ENCODE peak calls at places on chromosomes 1 and 21, in four cellular contexts. M, O, G and W are unnamed samples.

GRCh38 chr1:25623731-25624130 is 7.1 kb downstream of the MAN1C1 start:
- DNase-seq in G (no peak), M (no peak), O (no peak), W (no peak)

GRCh38 chr1:172640146-172640545 is 18.8 kb upstream of the FASLG start:
- DNase-seq in M (no peak), G (no peak), O (no peak), W (no peak)

GRCh38 chr1:84083321-84083720 is 60.8 kb upstream of the PRKACB start:
- DNase-seq in G (no peak), O (no peak), M (no peak), W (no peak)

GRCh38 chr1:237879195-237879594 is 11.5 kb downstream of the ZP4 start:
- DNase-seq in G (no peak), O (no peak), M (no peak), W (no peak)

GRCh38 chr1:204565617-204566582 is 49.7 kb downstream of the MDM4 start:
- DNase-seq in O (peak), M (peak), G (peak), W (peak)

GRCh38 chr21:36909423-36909822 is 57.0 kb downstream of the HLCS start:
- DNase-seq in G (no peak), M (no peak), O (no peak), W (no peak)

GRCh38 chr1:38059632-38060286 is 13.2 kb upstream of the POU3F1 start:
- DNase-seq in O (no peak), G (no peak), M (no peak), W (no peak)

GRCh38 chr21:23968722-23969647 is 1638.3 kb downstream of the MRPL39 start:
- DNase-seq in G (no peak), M (peak), O (peak), W (peak)

GRCh38 chr1:84715620-84716019 is 25.4 kb upstream of the SSX2IP start:
- DNase-seq in G (no peak), O (no peak), M (peak), W (no peak)

GRCh38 chr1:45498279-45498678 is 1.6 kb downstream of the CCDC163 start:
- DNase-seq in O (no peak), M (no peak), G (no peak), W (no peak)

GRCh38 chr1:22652881-22653316 is at the start of gene C1QB:
- DNase-seq in M (no peak), G (peak), O (peak), W (no peak)

GRCh38 chr1:153750026-153750995 is 22.5 kb downstream of the INTS3 start:
- DNase-seq in M (no peak), O (no peak), G (no peak), W (no peak)

GRCh38 chr1:27605796-27606707 is 2.1 kb upstream of the AHDC1 start:
- DNase-seq in G (peak), M (peak), O (peak), W (peak)

GRCh38 chr1:47555841-47556616 is 118.2 kb downstream of the FOXD2 start:
- DNase-seq in M (no peak), O (no peak), G (no peak), W (no peak)

GRCh38 chr1:39525366-39526165 is 34.1 kb downstream of the BMP8A start:
- DNase-seq in M (no peak), O (no peak), G (peak), W (peak)

GRCh38 chr1:227764019-227764391 is 28.8 kb downstream of the SNAP47 start:
- DNase-seq in G (no peak), O (no peak), M (no peak), W (no peak)

GRCh38 chr1:39081266-39082139 is 55.4 kb downstream of the NDUFS5 start:
- DNase-seq in G (no peak), M (peak), O (peak), W (peak)

GRCh38 chr1:55288245-55288644 is 73.1 kb upstream of the USP24 start:
- DNase-seq in M (no peak), O (no peak), G (peak), W (peak)

GRCh38 chr1:157166581-157166980 is 28.4 kb upstream of the ETV3 start:
- DNase-seq in M (no peak), G (no peak), O (no peak), W (no peak)

GRCh38 chr1:228226141-228226874 is 18.5 kb downstream of the OBSCN start:
- DNase-seq in M (no peak), O (no peak), G (no peak), W (no peak)